ENCODE peak calls at places on chromosomes 3 and 15, in four cellular contexts. W is stimulated activated CD4-positive, alpha-beta T cell treated with anti-CD3 and anti-CD28 coated beads, Interleukin-2, amount 100 ng/mL, for 24 hours; E is H7; T is effector memory CD4-positive, alpha-beta T cell. R is an unnamed sample.

GRCh38 chr15:69305204-69305931 is 6.7 kb downstream of the PAQR5 start:
- DNase-seq in W (no peak), T (no peak), E (no peak), R (peak)

GRCh38 chr3:13687409-13687989 is 138.6 kb downstream of the FBLN2 start:
- DNase-seq in W (no peak), T (no peak), E (peak), R (no peak)

GRCh38 chr15:44782516-44782915 is 46.2 kb downstream of the TRIM69 start:
- DNase-seq in W (no peak), E (no peak), T (no peak), R (peak)

GRCh38 chr3:148534089-148534988 is 163.4 kb upstream of the AGTR1 start:
- DNase-seq in E (no peak), T (no peak), W (no peak), R (no peak)

GRCh38 chr3:17235311-17235710 is 350.6 kb downstream of the PLCL2 start:
- DNase-seq in T (no peak), W (no peak), E (no peak), R (no peak)

GRCh38 chr15:71807691-71808091 is 2.7 kb upstream of the NR2E3 start:
- DNase-seq in W (no peak), T (no peak), E (peak), R (no peak)

GRCh38 chr3:25854214-25854613 is 64.3 kb downstream of the OXSM start:
- DNase-seq in W (no peak), T (no peak), E (no peak), R (no peak)

GRCh38 chr15:66673410-66674322 is 28.4 kb upstream of the SMAD6 start:
- DNase-seq in W (peak), E (peak), T (peak), R (no peak)

GRCh38 chr15:101308604-101309435 is 13.8 kb upstream of the SNRPA1 start:
- DNase-seq in T (no peak), W (no peak), E (peak), R (no peak)

GRCh38 chr3:172328282-172328681 is 120.0 kb downstream of the GHSR start:
- DNase-seq in E (no peak), W (no peak), T (no peak), R (no peak)

GRCh38 chr15:67803996-67804843 is 21.1 kb upstream of the SKOR1 start:
- DNase-seq in T (no peak), W (no peak), E (peak), R (no peak)

GRCh38 chr15:39139431-39140059 is 441.3 kb upstream of the THBS1 start:
- DNase-seq in T (no peak), E (no peak), W (no peak), R (no peak)

GRCh38 chr3:70179111-70179510 is 133.3 kb downstream of the MDFIC2 start:
- DNase-seq in W (no peak), T (no peak), E (no peak), R (no peak)

GRCh38 chr15:67108122-67108871 is 42.9 kb downstream of the SMAD3 start:
- DNase-seq in W (no peak), E (no peak), T (no peak), R (no peak)

GRCh38 chr3:126654571-126655393 is at the start of gene TXNRD3:
- DNase-seq in T (peak), E (peak), W (peak), R (no peak)

GRCh38 chr3:183904833-183905780 is 20.4 kb upstream of the PARL start:
- DNase-seq in T (no peak), W (no peak), E (no peak), R (no peak)

GRCh38 chr3:118817748-118818165 is 216.9 kb downstream of the IGSF11 start:
- DNase-seq in E (peak), T (peak), W (peak), R (peak)

GRCh38 chr3:126180477-126181397 is at the start of gene ALDH1L1:
- DNase-seq in E (peak), T (no peak), W (peak), R (peak)

GRCh38 chr3:23113455-23114171 is 89.5 kb upstream of the UBE2E2 start:
- DNase-seq in E (no peak), W (no peak), T (no peak), R (peak)

GRCh38 chr3:50627407-50628051 is 10.6 kb downstream of the MAPKAPK3 start:
- DNase-seq in T (no peak), W (peak), E (peak), R (peak)

GRCh38 chr15:38002883-38003477 is 68.5 kb downstream of the TMCO5A start:
- DNase-seq in E (peak), T (no peak), W (peak), R (peak)

GRCh38 chr3:151476344-151477018 is 15.6 kb upstream of the IGSF10 start:
- DNase-seq in T (no peak), W (no peak), E (no peak), R (no peak)

R was measured in skeletal muscle cell.